ENCODE peak calls at places on chromosomes 6 and 20, in seven cellular contexts. N is aorta; S is fibroblast of lung; G is mesendoderm; T is pancreas; F is tibial artery; C is effector memory CD4-positive, alpha-beta T cell. R is an unnamed sample. For H3K4me1, the result is how much of the 10 kb centered on the place peaks cover.

GRCh38 chr6:17905611-17906592 is 81.5 kb downstream of the KIF13A start:
- DNase-seq in S (peak), G (no peak), N (no peak), C (no peak), F (no peak), T (no peak), R (no peak)

GRCh38 chr6:4017847-4018193 is 61.1 kb downstream of the FAM217A start:
- DNase-seq in S (peak), C (no peak), N (no peak), G (peak), F (no peak), T (no peak), R (no peak)

GRCh38 chr6:126388235-126388634 is 48.3 kb downstream of the CENPW start:
- DNase-seq in N (no peak), S (no peak), C (no peak), T (no peak), G (no peak), F (no peak), R (no peak)

GRCh38 chr20:48614593-48615274 is 213.1 kb downstream of the PREX1 start:
- DNase-seq in F (peak), G (no peak), C (no peak), N (peak), T (no peak), S (no peak), R (no peak)

GRCh38 chr20:20060234-20060998 is 8.1 kb downstream of the CFAP61 start:
- DNase-seq in S (no peak), F (no peak), N (no peak), C (no peak), G (no peak), T (no peak), R (peak)

GRCh38 chr6:167976708-167977107 is 20.8 kb upstream of the KIF25 start:
- DNase-seq in C (no peak), F (peak), N (no peak), G (no peak), T (no peak), S (no peak), R (no peak)

GRCh38 chr6:29602564-29603361 is 17.8 kb downstream of the OR2H2 start:
- DNase-seq in G (peak), N (no peak), T (no peak), C (no peak), S (peak), F (no peak), R (no peak)

GRCh38 chr6:13479971-13480434 is 7.4 kb downstream of the GFOD1 start:
- DNase-seq in F (no peak), N (no peak), T (no peak), C (no peak), S (no peak), G (peak), R (no peak)

GRCh38 chr6:162620067-162620466 is 107.5 kb downstream of the PRKN start:
- DNase-seq in G (no peak), T (no peak), C (no peak), N (no peak), F (no peak), S (no peak), R (no peak)

GRCh38 chr6:4861564-4861963 is 85.4 kb downstream of the CDYL start:
- DNase-seq in G (no peak), F (no peak), S (no peak), T (no peak), N (no peak), C (no peak), R (no peak)

GRCh38 chr6:156988276-156989158 is 211.3 kb downstream of the ARID1B start:
- DNase-seq in G (peak), S (no peak), T (no peak), N (no peak), F (no peak), C (no peak), R (no peak)

GRCh38 chr20:54343634-54344033 is 131.8 kb upstream of the DOK5 start:
- DNase-seq in T (no peak), G (no peak), F (no peak), N (no peak), C (no peak), S (no peak), R (no peak)

GRCh38 chr6:72084992-72085569 is 198.7 kb downstream of the RIMS1 start:
- DNase-seq in C (no peak), S (peak), F (no peak), G (peak), T (no peak), N (no peak), R (peak)

GRCh38 chr6:2432258-2432657 is 186.9 kb upstream of the GMDS start:
- DNase-seq in T (no peak), C (no peak), N (no peak), F (no peak), G (no peak), S (peak), R (no peak)

GRCh38 chr6:23621026-23621425 is 505.0 kb upstream of the NRSN1 start:
- DNase-seq in G (no peak), C (no peak), T (no peak), F (no peak), S (peak), N (no peak), R (no peak)

GRCh38 chr6:143018955-143019354 is 41.7 kb upstream of the AIG1 start:
- DNase-seq in G (no peak), S (no peak), F (no peak), N (no peak), T (no peak), C (no peak), R (no peak)

GRCh38 chr20:52621401-52621800 is 350.8 kb upstream of the TSHZ2 start:
- DNase-seq in N (no peak), G (no peak), C (no peak), S (no peak), T (no peak), F (no peak), R (no peak)

GRCh38 chr6:79544299-79544927 is 7.2 kb upstream of the LCA5 start:
- DNase-seq in N (no peak), F (no peak), T (no peak), S (peak), C (no peak), G (peak), R (no peak)

GRCh38 chr20:56414842-56415765 is 3.0 kb downstream of the CASS4 start:
- DNase-seq in S (peak), N (no peak), T (no peak), G (no peak), C (no peak), F (no peak), R (peak)

GRCh38 chr6:169583867-169584541 is 117.8 kb downstream of the WDR27 start:
- DNase-seq in C (no peak), T (no peak), F (no peak), S (no peak), N (no peak), G (no peak), R (peak)

GRCh38 chr6:40536442-40536841 is 50.7 kb downstream of the LRFN2 start:
- DNase-seq in C (no peak), F (no peak), N (no peak), T (peak), G (peak), S (no peak), R (no peak)

GRCh38 chr6:26195376-26195923 is 108.2 kb downstream of the HFE start:
- DNase-seq in T (peak), F (peak), C (peak), N (peak), S (peak), G (peak), R (peak)

GRCh38 chr6:105374010-105374420 is 28.9 kb downstream of the PREP start:
- DNase-seq in C (no peak), S (no peak), T (no peak), N (no peak), G (no peak), F (no peak), R (no peak)

GRCh38 chr6:33590531-33591198 is 10.6 kb upstream of the BAK1 start:
- DNase-seq in N (no peak), F (no peak), G (peak), S (no peak), C (no peak), T (no peak), R (no peak)

GRCh38 chr6:46690126-46690525 is 2.4 kb downstream of the TDRD6 start:
- DNase-seq in S (no peak), F (no peak), G (no peak), N (no peak), T (no peak), C (no peak), R (no peak)

GRCh38 chr6:8499540-8499939 is 64.2 kb upstream of the SLC35B3 start:
- DNase-seq in C (no peak), G (peak), F (no peak), S (peak), T (no peak), N (no peak), R (no peak)

DNA sequence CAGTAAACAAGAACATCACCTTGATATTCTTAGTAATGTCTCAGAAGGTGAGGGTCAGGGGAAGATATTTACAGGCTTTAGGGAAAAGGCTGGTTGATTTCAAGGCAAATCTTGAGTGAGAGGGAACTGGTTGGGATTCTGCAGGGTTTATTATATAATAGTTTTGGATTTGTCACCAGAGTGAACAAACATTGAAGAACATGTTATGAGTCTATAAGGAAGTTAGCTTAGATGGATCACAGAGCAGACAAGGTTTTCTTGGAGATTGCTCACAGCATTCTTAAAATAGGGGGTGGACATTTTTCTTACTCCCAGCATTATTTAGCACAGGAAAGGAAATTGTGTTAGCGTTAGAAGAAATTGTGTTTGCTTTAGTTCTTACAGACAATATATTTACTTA is 324.9 kb downstream of the LAMA2 start:
- DNase-seq in T (no peak), C (no peak), N (no peak), S (no peak), G (no peak), F (no peak), R (no peak)
- H3K4me1 ChIP-seq in T (under half), C (under half), N (under half), S (under half), G (under half), F (under half), R (under half)

GRCh38 chr6:158565482-158566040 is 5.7 kb downstream of the TMEM181 start:
- DNase-seq in S (no peak), T (no peak), G (no peak), N (no peak), C (no peak), F (no peak), R (no peak)
- H3K4me1 ChIP-seq in S (under half), T (under half), G (under half), N (under half), C (under half), F (under half), R (half or more)

GRCh38 chr6:108633436-108633835 is 72.7 kb downstream of the FOXO3 start:
- DNase-seq in S (no peak), C (no peak), N (no peak), F (no peak), T (no peak), G (no peak), R (no peak)
- H3K4me1 ChIP-seq in S (under half), C (under half), N (under half), F (under half), T (under half), G (under half), R (under half)

GRCh38 chr6:155402656-155403304 is 52.9 kb downstream of the NOX3 start:
- DNase-seq in N (no peak), G (no peak), C (no peak), T (no peak), F (no peak), S (no peak), R (no peak)

GRCh38 chr6:155399062-155399746 is 56.4 kb downstream of the NOX3 start:
- DNase-seq in C (no peak), F (no peak), N (no peak), T (no peak), S (no peak), G (no peak), R (no peak)

GRCh38 chr6:155398701-155399061 is 57.0 kb downstream of the NOX3 start:
- DNase-seq in S (no peak), T (no peak), G (no peak), N (no peak), C (no peak), F (no peak), R (no peak)

GRCh38 chr6:155398221-155398620 is 57.4 kb downstream of the NOX3 start:
- DNase-seq in S (no peak), G (no peak), T (no peak), F (no peak), C (no peak), N (no peak), R (no peak)

GRCh38 chr6:155400022-155400965 is 55.3 kb downstream of the NOX3 start:
- DNase-seq in T (no peak), G (no peak), S (no peak), N (no peak), F (no peak), C (no peak), R (no peak)
- H3K4me1 ChIP-seq in T (under half), G (under half), S (under half), N (under half), F (under half), C (under half), R (under half)

GRCh38 chr6:116402108-116402507 is 31.4 kb downstream of the DSE start:
- DNase-seq in S (no peak), N (no peak), F (no peak), T (no peak), C (no peak), G (no peak), R (no peak)
- H3K4me1 ChIP-seq in S (under half), N (under half), F (under half), T (under half), C (under half), G (under half), R (under half)

GRCh38 chr6:136769759-136770158 is 22.5 kb downstream of the MAP3K5 start:
- DNase-seq in F (no peak), N (no peak), G (no peak), C (no peak), S (no peak), T (no peak), R (no peak)
- H3K4me1 ChIP-seq in F (under half), N (under half), G (under half), C (under half), S (under half), T (under half), R (half or more)

DNA sequence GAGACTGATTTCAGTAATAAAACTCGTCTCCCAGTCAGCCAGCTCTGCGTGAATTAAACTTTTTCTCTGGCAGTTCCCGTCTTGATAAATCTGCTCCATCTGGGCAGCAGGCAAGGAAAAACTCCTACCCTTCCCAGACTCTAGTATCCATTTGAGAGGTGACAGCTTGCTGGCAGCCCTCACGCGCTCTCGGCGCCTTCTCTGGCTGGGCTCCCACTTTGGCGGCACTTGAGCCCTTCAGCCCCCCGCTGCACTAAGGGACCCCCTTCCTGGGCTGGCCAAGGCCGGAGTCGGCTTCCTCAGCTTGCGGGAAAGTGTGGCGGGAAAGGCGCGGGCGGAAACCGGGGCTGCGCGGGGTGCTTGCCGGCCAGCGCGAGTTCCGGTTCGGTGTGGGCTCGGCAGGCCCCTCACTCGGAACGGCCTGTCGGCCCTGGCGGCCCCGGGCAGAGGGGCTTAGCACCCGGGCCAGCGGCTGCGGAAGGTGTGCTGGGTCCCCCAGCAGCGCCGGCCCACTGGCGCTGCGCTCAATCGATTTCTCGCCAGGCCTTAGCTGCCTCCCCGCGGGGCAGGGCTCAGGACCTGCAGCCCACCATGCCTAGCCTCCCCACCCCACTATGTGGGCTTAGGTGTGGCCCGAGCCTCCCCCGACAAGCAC is 21.8 kb upstream of the GMPR start:
- DNase-seq in G (no peak), T (no peak), S (peak), C (no peak), F (no peak), N (no peak), R (no peak)
- H3K4me1 ChIP-seq in G (under half), T (under half), S (under half), C (under half), F (under half), N (under half), R (under half)

GRCh38 chr6:163715846-163716245 is 301.3 kb downstream of the QKI start:
- DNase-seq in T (no peak), S (no peak), C (no peak), F (no peak), G (no peak), N (no peak), R (no peak)

GRCh38 chr6:163711615-163712568 is 297.4 kb downstream of the QKI start:
- DNase-seq in T (no peak), G (peak), N (peak), S (peak), F (peak), C (no peak), R (no peak)

GRCh38 chr6:163712569-163712966 is 298.1 kb downstream of the QKI start:
- DNase-seq in S (no peak), C (no peak), F (no peak), N (no peak), G (no peak), T (no peak), R (no peak)

GRCh38 chr6:163712981-163713380 is 298.5 kb downstream of the QKI start:
- DNase-seq in T (no peak), G (no peak), F (no peak), C (no peak), N (peak), S (no peak), R (no peak)

DNA sequence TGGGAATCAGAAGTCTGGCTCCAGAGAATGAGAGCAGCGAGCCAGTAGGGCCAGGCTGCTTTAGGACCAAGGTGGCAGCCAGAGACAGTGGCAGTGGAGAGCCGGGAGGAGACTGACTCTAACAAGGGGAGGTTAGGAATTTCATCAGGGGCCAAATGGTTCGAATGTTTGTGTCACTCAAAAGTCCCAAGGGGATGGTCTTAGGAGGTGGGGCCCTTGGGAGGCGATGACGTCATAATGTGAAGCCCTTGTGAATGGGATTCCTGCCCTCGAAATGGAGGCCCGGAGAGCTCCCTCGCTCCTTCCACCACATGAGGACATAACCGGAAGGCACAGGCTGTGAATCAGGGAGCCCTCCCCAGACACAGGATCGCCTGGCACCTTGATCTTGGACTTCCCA is 299.7 kb downstream of the QKI start:
- DNase-seq in N (no peak), T (no peak), S (no peak), C (no peak), F (no peak), G (no peak), R (no peak)
- H3K4me1 ChIP-seq in N (under half), T (under half), S (under half), C (under half), F (under half), G (under half), R (under half)

GRCh38 chr6:44228836-44229235 is 5.4 kb downstream of the SLC29A1 start:
- DNase-seq in T (no peak), N (no peak), C (no peak), S (no peak), G (no peak), F (no peak), R (no peak)
- H3K4me1 ChIP-seq in T (under half), N (under half), C (under half), S (under half), G (under half), F (half or more), R (under half)

DNA sequence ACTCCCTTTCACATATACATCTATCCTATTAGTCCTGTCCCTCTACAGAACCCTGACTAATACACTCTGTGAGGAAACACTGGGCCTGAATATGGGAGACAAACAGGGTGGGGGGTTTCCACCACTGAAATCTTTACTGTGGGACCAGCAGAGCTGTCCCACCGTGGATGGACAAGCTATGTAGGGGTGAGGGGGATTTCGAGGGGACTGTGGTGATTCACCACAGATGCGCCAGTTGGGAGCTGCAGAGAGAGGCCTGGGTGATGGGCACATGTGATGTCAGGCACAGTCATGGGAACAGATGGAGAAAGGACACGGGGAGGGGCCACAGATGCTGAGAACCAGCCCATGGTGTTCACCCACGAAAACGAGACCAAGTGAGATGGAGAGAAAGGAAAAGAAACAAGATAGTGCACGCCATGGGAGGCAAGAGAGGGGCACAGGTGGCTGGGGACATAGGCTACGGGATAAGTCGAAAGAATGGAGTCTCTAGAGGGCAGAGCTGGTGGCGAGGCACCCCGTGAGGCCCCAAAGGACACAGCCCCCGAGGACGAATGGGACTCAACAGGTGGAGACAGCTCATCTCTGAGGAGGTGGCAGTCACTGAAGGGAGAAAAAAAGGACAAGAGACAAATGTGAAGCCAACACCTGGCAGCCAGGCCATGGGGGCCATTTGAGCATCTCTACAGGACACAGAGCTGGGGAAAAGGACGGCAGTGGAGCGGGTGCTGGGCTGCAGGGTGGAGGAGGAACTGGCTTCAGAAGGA is 10.4 kb upstream of the RAMACL start:
- DNase-seq in S (no peak), T (no peak), G (no peak), F (no peak), C (no peak), N (no peak), R (no peak)
- H3K4me1 ChIP-seq in S (under half), T (under half), G (under half), F (under half), C (under half), N (under half), R (under half)